ENCODE peak calls at places on chromosome 20, in six cellular contexts. P is GM04503, J is nucleus accumbens, U is H9, O is ecto neural progenitor cell, Y is HTR-8/SVneo. D is an unnamed sample.

GRCh38 chr20:19546648-19547047 is 211.4 kb upstream of the RIN2 start:
- DNase-seq in P (no peak), J (no peak), O (no peak), U (no peak), Y (no peak), D (no peak)

GRCh38 chr20:7714549-7714948 is 225.7 kb downstream of the HAO1 start:
- DNase-seq in U (no peak), P (no peak), J (no peak), Y (no peak), O (no peak), D (no peak)

GRCh38 chr20:49187330-49188100 is 619 bp downstream of the STAU1 start:
- DNase-seq in Y (no peak), J (no peak), P (no peak), O (no peak), U (peak; percentile 30), D (no peak)

GRCh38 chr20:11050350-11050749 is 376.6 kb upstream of the JAG1 start:
- DNase-seq in O (no peak), Y (no peak), P (no peak), J (no peak), U (no peak), D (no peak)

GRCh38 chr20:33490023-33490933 is at the start of gene CBFA2T2:
- DNase-seq in Y (peak; percentile 23), U (no peak), J (no peak), O (no peak), P (peak; percentile 14), D (peak; percentile 24)

GRCh38 chr20:32052792-32053362 is 835 bp downstream of the HCK start:
- DNase-seq in U (peak; percentile 77), P (no peak), J (no peak), O (no peak), Y (no peak), D (no peak)

GRCh38 chr20:1471242-1471641 is 4.6 kb upstream of the NSFL1C start:
- DNase-seq in Y (no peak), O (no peak), P (no peak), J (no peak), U (no peak), D (no peak)

GRCh38 chr20:13441388-13441787 is 197.3 kb downstream of the TASP1 start:
- DNase-seq in O (no peak), J (no peak), P (no peak), Y (no peak), U (no peak), D (no peak)

GRCh38 chr20:36929691-36930090 is 21.8 kb downstream of the SAMHD1 start:
- DNase-seq in P (no peak), Y (no peak), U (no peak), J (no peak), O (no peak), D (no peak)

GRCh38 chr20:46220808-46221207 is 87.5 kb downstream of the CDH22 start:
- DNase-seq in J (no peak), P (no peak), O (peak; percentile 91), U (peak; percentile 84), Y (no peak), D (no peak)

GRCh38 chr20:2330090-2330695 is 34.4 kb downstream of the TGM3 start:
- DNase-seq in P (no peak), U (no peak), Y (no peak), J (no peak), O (no peak), D (no peak)

GRCh38 chr20:13422637-13423036 is 201.6 kb downstream of the ISM1 start:
- DNase-seq in Y (no peak), U (no peak), J (no peak), P (no peak), O (no peak), D (no peak)

GRCh38 chr20:45924391-45925261 is 9.9 kb upstream of the PCIF1 start:
- DNase-seq in U (no peak), J (no peak), O (no peak), Y (no peak), P (no peak), D (no peak)

GRCh38 chr20:57672164-57672563 is 37.7 kb downstream of the PMEPA1 start:
- DNase-seq in J (peak; percentile 43), U (no peak), Y (no peak), O (no peak), P (no peak), D (no peak)

GRCh38 chr20:63642518-63643247 is 10.5 kb downstream of the STMN3 start:
- DNase-seq in O (peak; percentile 68), Y (no peak), U (peak; percentile 66), J (no peak), P (no peak), D (no peak)

GRCh38 chr20:13119583-13119982 is 101.5 kb upstream of the ISM1 start:
- DNase-seq in O (no peak), Y (peak; percentile 34), J (no peak), P (peak; percentile 24), U (peak; percentile 52), D (peak; percentile 38)

GRCh38 chr20:44787299-44787698 is 23.0 kb downstream of the RIMS4 start:
- DNase-seq in O (no peak), U (no peak), J (no peak), Y (no peak), P (no peak), D (no peak)

GRCh38 chr20:49985157-49985556 is 2.4 kb downstream of the SNAI1 start:
- DNase-seq in O (no peak), U (no peak), J (no peak), Y (no peak), P (no peak), D (no peak)

GRCh38 chr20:24164360-24164759 is 175.8 kb upstream of the GGTLC1 start:
- DNase-seq in U (peak; percentile 65), J (no peak), P (no peak), O (no peak), Y (peak; percentile 23), D (no peak)

GRCh38 chr20:24388828-24389325 is 80.6 kb upstream of the SYNDIG1 start:
- DNase-seq in U (peak; percentile 18), O (no peak), P (no peak), Y (no peak), J (no peak), D (no peak)

GRCh38 chr20:44204156-44204831 is 6.3 kb downstream of the OSER1 start:
- DNase-seq in Y (peak; percentile 98), P (peak; percentile 81), U (no peak), O (no peak), J (no peak), D (peak; percentile 84)

GRCh38 chr20:46400253-46400652 is 6.2 kb downstream of the ELMO2 start:
- DNase-seq in P (no peak), J (no peak), U (no peak), Y (no peak), O (no peak), D (no peak)

GRCh38 chr20:44207066-44207723 is 3.4 kb downstream of the OSER1 start:
- DNase-seq in U (no peak), J (no peak), Y (no peak), P (no peak), O (no peak), D (no peak)

GRCh38 chr20:17971571-17972013 is 2.8 kb downstream of the MGME1 start:
- DNase-seq in U (no peak), O (no peak), P (no peak), J (no peak), Y (peak; percentile 45), D (peak; percentile 63)

GRCh38 chr20:45359069-45359405 is 3.9 kb upstream of the SYS1 start:
- DNase-seq in O (no peak), P (no peak), U (no peak), Y (no peak), J (no peak), D (no peak)

GRCh38 chr20:34524426-34524825 is 8.2 kb downstream of the DYNLRB1 start:
- DNase-seq in Y (no peak), U (no peak), P (no peak), O (no peak), J (no peak), D (no peak)

GRCh38 chr20:46232575-46232974 is 75.7 kb downstream of the CDH22 start:
- DNase-seq in O (no peak), P (no peak), J (no peak), Y (no peak), U (no peak), D (no peak)

GRCh38 chr20:9353916-9354276 is 160.5 kb upstream of the LAMP5 start:
- DNase-seq in U (no peak), Y (no peak), O (no peak), J (no peak), P (no peak), D (no peak)

GRCh38 chr20:3239026-3239866 is at the start of gene SLC4A11:
- DNase-seq in J (no peak), Y (peak; percentile 67), U (peak; percentile 87), P (no peak), O (peak; percentile 70), D (no peak)

GRCh38 chr20:36645998-36646397 is at the start of gene SLA2:
- DNase-seq in U (no peak), O (no peak), P (no peak), J (no peak), Y (no peak), D (no peak)

GRCh38 chr20:45416917-45417316 is 976 bp downstream of the PIGT start:
- DNase-seq in O (no peak), U (no peak), Y (no peak), J (no peak), P (no peak), D (no peak)

GRCh38 chr20:57780398-57780797 is 70.6 kb upstream of the PMEPA1 start:
- DNase-seq in Y (no peak), O (no peak), P (no peak), U (no peak), J (no peak), D (no peak)

GRCh38 chr20:48984575-48985219 is 61.4 kb upstream of the CSE1L start:
- DNase-seq in U (no peak), P (no peak), Y (no peak), O (no peak), J (no peak), D (no peak)

GRCh38 chr20:6940052-6940451 is 172.6 kb downstream of the BMP2 start:
- DNase-seq in P (no peak), Y (no peak), J (no peak), U (peak; percentile 64), O (peak; percentile 61), D (no peak)

GRCh38 chr20:8126190-8126589 is 5.9 kb upstream of the PLCB1 start:
- DNase-seq in P (no peak), U (no peak), O (no peak), Y (no peak), J (no peak), D (no peak)

GRCh38 chr20:50256577-50256976 is 65.9 kb downstream of the CEBPB start:
- DNase-seq in J (no peak), O (no peak), U (peak; percentile 53), Y (no peak), P (no peak), D (no peak)

D was measured in HS-27A.